ENCODE peak calls at places on chromosomes 11 and 22, in ten cellular contexts. C is foreskin fibroblast; D is A549; B is naive thymus-derived CD4-positive, alpha-beta T cell; F is fibroblast of the aortic adventitia; G is right cardiac atrium; H is AG10803; V is sigmoid colon; X is prostate gland; O is aorta. K is an unnamed sample.

GRCh38 chr22:23306438-23306921 is 126.2 kb downstream of the BCR start:
- DNase-seq in C (peak), D (no peak), B (no peak), F (peak), G (peak), H (peak), V (no peak), X (no peak), O (peak), K (no peak)

GRCh38 chr22:38760477-38761201 is 4.8 kb upstream of the SUN2 start:
- DNase-seq in C (peak), D (no peak), B (no peak), F (peak), G (no peak), H (no peak), V (no peak), X (no peak), O (no peak), K (no peak)

GRCh38 chr11:62546244-62546936 is at the start of gene AHNAK:
- DNase-seq in C (peak), D (peak), B (peak), F (peak), G (peak), H (peak), V (peak), X (peak), O (peak), K (no peak)

GRCh38 chr11:117300301-117300700 is 9.2 kb downstream of the BACE1-AS start:
- DNase-seq in C (no peak), D (no peak), B (no peak), F (peak), G (peak), H (peak), V (peak), X (no peak), O (peak), K (no peak)

GRCh38 chr11:13126430-13126829 is 117.3 kb downstream of the RASSF10 start:
- DNase-seq in C (peak), D (peak), B (no peak), F (peak), G (no peak), H (no peak), V (no peak), X (no peak), O (no peak), K (no peak)

GRCh38 chr11:133306019-133306418 is 226.3 kb downstream of the OPCML start:
- DNase-seq in C (no peak), D (no peak), B (no peak), F (no peak), G (no peak), H (no peak), V (no peak), X (no peak), O (no peak), K (no peak)

GRCh38 chr11:39037611-39038010 is 2421.8 kb downstream of the LRRC4C start:
- DNase-seq in C (no peak), D (no peak), B (no peak), F (no peak), G (no peak), H (no peak), V (no peak), X (no peak), O (no peak), K (no peak)

GRCh38 chr11:118290923-118291322 is 13.6 kb upstream of the CD3E start:
- DNase-seq in C (no peak), D (peak), B (peak), F (peak), G (no peak), H (no peak), V (no peak), X (peak), O (no peak), K (no peak)

GRCh38 chr22:39068033-39068785 is 8.9 kb upstream of the APOBEC3G start:
- DNase-seq in C (no peak), D (no peak), B (no peak), F (no peak), G (no peak), H (no peak), V (no peak), X (no peak), O (no peak), K (no peak)

GRCh38 chr11:11472096-11472495 is 119.0 kb upstream of the CSNK2A3 start:
- DNase-seq in C (no peak), D (no peak), B (no peak), F (no peak), G (peak), H (no peak), V (no peak), X (no peak), O (no peak), K (no peak)

GRCh38 chr11:90836031-90836430 is 613.2 kb upstream of the CHORDC1 start:
- DNase-seq in C (no peak), D (no peak), B (no peak), F (no peak), G (no peak), H (no peak), V (no peak), X (no peak), O (no peak), K (no peak)

GRCh38 chr22:24392218-24392931 is 35.0 kb upstream of the ADORA2A start:
- DNase-seq in C (no peak), D (no peak), B (no peak), F (peak), G (no peak), H (peak), V (no peak), X (no peak), O (no peak), K (no peak)

GRCh38 chr11:113457784-113458183 is 17.4 kb downstream of the DRD2 start:
- DNase-seq in C (no peak), D (no peak), B (no peak), F (no peak), G (no peak), H (no peak), V (no peak), X (no peak), O (no peak), K (no peak)

GRCh38 chr22:30228509-30229359 is 17.8 kb downstream of the LIF start:
- DNase-seq in C (no peak), D (peak), B (no peak), F (no peak), G (no peak), H (no peak), V (no peak), X (no peak), O (no peak), K (no peak)

GRCh38 chr11:67321313-67321871 is 18.1 kb downstream of the SSH3 start:
- DNase-seq in C (no peak), D (no peak), B (no peak), F (no peak), G (no peak), H (no peak), V (no peak), X (no peak), O (no peak), K (no peak)

GRCh38 chr11:16925495-16926065 is 88.6 kb downstream of the PLEKHA7 start:
- DNase-seq in C (peak), D (peak), B (peak), F (no peak), G (peak), H (peak), V (peak), X (peak), O (peak), K (no peak)

GRCh38 chr11:34251640-34251980 is 106.2 kb downstream of the ABTB2 start:
- DNase-seq in C (no peak), D (no peak), B (no peak), F (peak), G (no peak), H (peak), V (no peak), X (no peak), O (no peak), K (no peak)
- H3K4me3 ChIP-seq in C (no peak), D (no peak), B (peak), F (no peak), G (peak), H (peak), V (no peak), X (no peak), O (no peak), K (no peak)

DNA sequence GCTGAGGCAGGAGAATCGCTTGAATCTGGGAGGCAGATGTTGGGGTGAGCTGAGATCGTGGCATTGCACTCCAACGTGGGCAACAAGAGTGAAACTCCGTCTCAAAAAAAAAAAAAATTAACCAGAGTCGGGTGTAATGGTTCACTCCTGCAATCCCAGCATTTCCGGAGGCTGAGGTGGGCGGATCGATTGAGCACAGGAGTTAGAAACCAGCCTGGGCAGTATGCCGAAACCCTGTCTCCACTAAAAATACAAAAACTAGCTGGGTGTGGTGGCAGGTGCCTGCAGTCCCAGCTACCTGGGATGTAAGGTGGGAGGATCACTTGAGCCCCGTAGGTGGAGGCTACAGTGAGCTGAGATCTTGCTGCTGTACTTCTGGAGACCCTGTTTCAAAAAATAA is 1.5 kb downstream of the RANGAP1 start:
- DNase-seq in C (no peak), D (no peak), B (no peak), F (no peak), G (no peak), H (no peak), V (no peak), X (no peak), O (no peak), K (no peak)
- H3K4me3 ChIP-seq in C (no peak), D (peak), B (no peak), F (no peak), G (no peak), H (no peak), V (no peak), X (no peak), O (no peak), K (peak)

GRCh38 chr11:61055776-61056175 is 46.5 kb upstream of the CD5 start:
- DNase-seq in C (no peak), D (no peak), B (peak), F (no peak), G (no peak), H (no peak), V (peak), X (no peak), O (no peak), K (no peak)
- H3K4me3 ChIP-seq in C (no peak), D (no peak), B (no peak), F (no peak), G (no peak), H (no peak), V (no peak), X (no peak), O (no peak), K (no peak)

DNA sequence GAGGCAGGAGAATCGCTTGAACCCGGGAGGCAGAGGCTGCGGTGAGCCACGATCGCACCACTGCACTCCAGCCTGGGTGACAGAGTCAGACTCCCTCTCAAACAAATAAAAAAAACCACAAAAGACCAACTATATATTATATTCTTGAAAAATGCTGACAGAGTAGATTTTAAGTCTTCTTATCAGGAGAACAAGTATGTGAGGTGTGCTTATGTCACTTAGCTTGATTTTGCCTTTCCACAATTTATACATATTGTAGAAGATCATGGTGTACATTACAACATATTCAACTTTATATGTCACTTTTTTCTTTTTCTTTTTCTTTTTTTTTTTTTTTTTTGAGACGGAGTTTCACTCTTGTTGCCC is 24.1 kb upstream of the CARS1 start:
- DNase-seq in C (no peak), D (no peak), B (no peak), F (no peak), G (no peak), H (no peak), V (no peak), X (no peak), O (no peak), K (no peak)
- H3K4me3 ChIP-seq in C (no peak), D (no peak), B (no peak), F (no peak), G (no peak), H (no peak), V (no peak), X (no peak), O (no peak), K (no peak)

DNA sequence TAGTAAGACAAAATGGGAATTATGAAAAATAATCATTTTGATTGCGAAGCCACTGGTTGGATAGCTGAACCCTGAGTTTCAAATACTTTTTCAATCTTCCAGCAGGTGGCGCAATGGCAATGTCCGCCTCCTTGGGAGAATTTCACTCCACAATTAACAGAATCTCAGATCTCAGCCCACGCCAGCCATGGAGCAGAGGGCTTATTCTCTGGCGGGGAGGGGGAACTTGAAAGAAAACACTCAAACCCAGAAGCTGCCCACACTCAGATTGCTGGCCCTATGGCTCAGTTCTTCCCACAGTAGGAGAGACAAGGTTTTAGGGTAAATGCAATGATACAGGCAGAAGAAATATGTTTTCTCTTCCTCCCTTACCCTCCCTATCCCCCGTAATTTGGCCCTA is 38.7 kb upstream of the RCN1 start:
- DNase-seq in C (peak), D (peak), B (peak), F (peak), G (peak), H (peak), V (peak), X (peak), O (peak), K (no peak)
- H3K4me3 ChIP-seq in C (no peak), D (no peak), B (no peak), F (no peak), G (no peak), H (no peak), V (no peak), X (no peak), O (no peak), K (no peak)

GRCh38 chr11:75853971-75854370 is 39.0 kb downstream of the UVRAG start:
- DNase-seq in C (no peak), D (no peak), B (no peak), F (no peak), G (no peak), H (no peak), V (no peak), X (no peak), O (no peak), K (no peak)

GRCh38 chr11:75849917-75850316 is 34.9 kb downstream of the UVRAG start:
- DNase-seq in C (no peak), D (peak), B (no peak), F (no peak), G (no peak), H (no peak), V (no peak), X (no peak), O (no peak), K (no peak)

GRCh38 chr11:75851203-75851602 is 36.2 kb downstream of the UVRAG start:
- DNase-seq in C (peak), D (no peak), B (no peak), F (peak), G (no peak), H (peak), V (no peak), X (no peak), O (no peak), K (no peak)

GRCh38 chr11:75852406-75853017 is 37.5 kb downstream of the UVRAG start:
- DNase-seq in C (no peak), D (no peak), B (no peak), F (no peak), G (no peak), H (no peak), V (no peak), X (no peak), O (no peak), K (no peak)

DNA sequence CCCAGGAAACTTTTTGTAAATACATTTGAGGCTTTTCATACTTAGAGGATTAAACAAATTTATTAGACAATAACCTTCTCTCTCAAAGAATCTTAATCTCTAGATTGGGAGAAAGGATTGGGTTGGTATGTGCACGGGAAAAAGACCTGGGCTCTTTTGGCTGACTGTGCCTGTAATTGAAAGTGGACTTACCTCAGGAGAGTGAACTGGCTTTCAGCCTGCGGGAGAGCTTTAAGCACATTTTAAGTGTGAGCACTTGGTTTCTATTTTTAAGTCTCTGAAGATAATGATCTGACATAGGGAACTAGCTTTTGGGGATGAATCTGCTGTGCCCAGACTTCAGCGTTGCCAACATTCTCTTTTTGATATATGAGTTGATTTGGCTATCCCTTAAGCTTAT is 35.8 kb downstream of the UVRAG start:
- DNase-seq in C (no peak), D (no peak), B (no peak), F (peak), G (no peak), H (no peak), V (no peak), X (no peak), O (no peak), K (no peak)
- H3K4me3 ChIP-seq in C (no peak), D (no peak), B (no peak), F (no peak), G (no peak), H (no peak), V (no peak), X (no peak), O (no peak), K (no peak)

DNA sequence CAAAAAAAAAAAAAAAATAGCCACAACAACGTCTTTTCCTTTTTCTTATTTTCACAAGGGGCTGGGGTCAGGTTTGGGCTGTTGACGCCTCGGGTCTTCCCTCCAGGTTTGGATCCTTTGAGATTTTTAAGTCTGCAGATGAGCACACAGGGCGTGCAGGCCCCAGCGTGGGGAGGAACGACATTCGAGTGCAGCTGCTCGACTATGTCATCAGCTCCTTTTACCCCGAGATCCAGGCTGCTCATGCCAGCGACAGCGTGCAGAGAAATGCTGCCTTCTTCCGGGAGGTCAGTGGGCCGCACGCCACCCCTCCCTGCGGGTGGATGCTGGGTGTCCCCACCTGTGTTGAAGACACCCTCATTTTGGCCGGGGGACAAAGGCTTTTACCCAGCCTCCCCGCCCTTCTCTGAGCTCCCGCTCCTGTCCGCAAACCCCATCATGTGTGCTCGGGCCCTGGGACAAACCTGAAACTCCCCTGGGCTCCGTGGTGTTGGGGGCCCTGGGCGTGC is 7.7 kb downstream of the SELENOO start:
- DNase-seq in C (no peak), D (no peak), B (no peak), F (no peak), G (no peak), H (no peak), V (no peak), X (no peak), O (no peak), K (no peak)
- H3K4me3 ChIP-seq in C (no peak), D (no peak), B (no peak), F (no peak), G (no peak), H (no peak), V (no peak), X (no peak), O (no peak), K (no peak)

DNA sequence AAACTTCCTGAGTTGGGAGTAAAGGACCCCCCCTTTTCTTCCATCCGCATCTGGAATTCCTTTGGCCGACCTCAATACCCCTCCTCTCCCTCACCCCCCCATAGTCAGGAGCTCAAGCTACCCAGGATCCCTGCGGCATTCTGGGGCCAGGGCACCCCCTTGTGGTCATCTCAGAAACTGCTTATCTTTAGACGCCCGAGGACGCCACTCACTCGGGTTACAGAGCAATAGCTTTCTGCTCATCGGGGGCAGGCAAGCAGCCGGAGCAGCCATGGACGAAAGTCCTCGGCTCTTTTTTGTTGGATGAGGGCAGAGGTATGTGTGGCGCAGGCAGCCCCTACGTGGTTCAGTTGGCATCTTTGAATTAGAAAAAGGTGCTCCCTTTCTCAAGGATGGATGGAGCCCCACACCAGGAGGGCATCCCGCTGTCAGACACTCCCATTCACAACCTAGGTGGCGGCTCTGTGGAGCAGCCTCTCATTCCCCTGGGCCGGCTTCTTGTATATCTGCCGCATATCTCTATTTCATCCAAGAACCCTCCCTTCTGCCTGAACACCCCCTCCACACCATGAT is 2.3 kb downstream of the C1QTNF5 start:
- DNase-seq in C (peak), D (peak), B (peak), F (peak), G (peak), H (peak), V (peak), X (peak), O (peak), K (no peak)
- H3K4me3 ChIP-seq in C (no peak), D (no peak), B (no peak), F (peak), G (no peak), H (peak), V (peak), X (no peak), O (no peak), K (peak)

GRCh38 chr22:32411388-32411787 is 659 bp downstream of the RTCB start:
- DNase-seq in C (peak), D (no peak), B (no peak), F (peak), G (no peak), H (peak), V (no peak), X (no peak), O (no peak), K (no peak)

GRCh38 chr22:32409977-32410376 is 2.1 kb downstream of the RTCB start:
- DNase-seq in C (no peak), D (no peak), B (no peak), F (no peak), G (no peak), H (no peak), V (no peak), X (no peak), O (no peak), K (no peak)

GRCh38 chr22:32407936-32408335 is 4.1 kb downstream of the RTCB start:
- DNase-seq in C (no peak), D (no peak), B (no peak), F (no peak), G (no peak), H (no peak), V (no peak), X (no peak), O (no peak), K (no peak)

GRCh38 chr22:32411829-32412592 is at the start of gene RTCB:
- DNase-seq in C (peak), D (peak), B (peak), F (peak), G (peak), H (peak), V (peak), X (peak), O (peak), K (peak)

DNA sequence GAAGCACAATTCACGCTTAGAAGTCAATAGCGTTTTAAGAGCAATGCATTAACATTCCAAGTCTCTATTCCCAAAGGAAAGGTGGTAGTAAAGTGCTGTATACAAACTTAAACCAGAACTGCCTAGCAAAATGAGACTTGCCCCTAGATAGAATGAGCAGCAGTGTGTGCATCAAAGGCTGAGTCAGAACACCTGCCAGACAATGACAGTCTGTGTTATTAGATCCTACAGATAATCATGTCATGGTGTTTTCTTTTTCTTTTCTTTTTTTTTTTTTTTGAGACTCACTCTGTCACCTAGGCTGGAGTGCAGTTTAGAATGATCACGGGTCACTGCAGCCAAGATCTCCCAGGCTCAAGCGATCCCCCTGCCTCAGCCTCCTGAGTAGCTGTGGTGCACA is 1.6 kb downstream of the RTCB start:
- DNase-seq in C (no peak), D (no peak), B (no peak), F (no peak), G (no peak), H (no peak), V (no peak), X (no peak), O (no peak), K (no peak)
- H3K4me3 ChIP-seq in C (peak), D (peak), B (peak), F (peak), G (peak), H (no peak), V (no peak), X (peak), O (no peak), K (peak)